ENCODE peak calls at places on chromosomes 7 and 10, in four cellular contexts. Y is ureter; H is NCI-H526; Q is activated gamma-delta T cell treated with anti-CD3 and anti-CD28 coated beads, Interleukin-2, amount 50 U/mL, for 16 hours. U is an unnamed sample.

GRCh38 chr7:2175514-2175913 is 57.2 kb downstream of the MAD1L1 start:
- DNase-seq in Q (no peak), Y (no peak), H (no peak), U (no peak)

GRCh38 chr10:58023341-58024073 is 244.2 kb downstream of the IPMK start:
- DNase-seq in Q (no peak), H (no peak), Y (no peak), U (no peak)

GRCh38 chr10:133614830-133615580 is 11.6 kb downstream of the FRG2B start:
- DNase-seq in Y (no peak), Q (no peak), H (no peak), U (peak)

GRCh38 chr7:1562611-1563051 is 6.6 kb upstream of the TMEM184A start:
- DNase-seq in Y (no peak), Q (no peak), H (no peak), U (no peak)

GRCh38 chr7:14016950-14017349 is 27.5 kb upstream of the ETV1 start:
- DNase-seq in H (no peak), Q (no peak), Y (no peak), U (no peak)

GRCh38 chr7:35329026-35329425 is 75.1 kb upstream of the TBX20 start:
- DNase-seq in Y (no peak), H (no peak), Q (no peak), U (no peak)

GRCh38 chr10:114869500-114869899 is 47.9 kb downstream of the FHIP2A start:
- DNase-seq in Y (no peak), H (no peak), Q (no peak), U (no peak)

GRCh38 chr7:148699024-148699771 is 495 bp downstream of the CUL1 start:
- DNase-seq in Q (peak), H (peak), Y (peak), U (peak)

GRCh38 chr10:107056160-107056559 is 108.3 kb downstream of the SORCS1 start:
- DNase-seq in Q (no peak), Y (no peak), H (no peak), U (no peak)

GRCh38 chr10:16258476-16259040 is 178.3 kb upstream of the PTER start:
- DNase-seq in H (no peak), Q (no peak), Y (no peak), U (no peak)

GRCh38 chr10:53978292-53978691 is 822.7 kb downstream of the PCDH15 start:
- DNase-seq in Q (no peak), Y (no peak), H (no peak), U (no peak)

GRCh38 chr7:126662826-126663225 is 589.9 kb downstream of the GRM8 start:
- DNase-seq in H (no peak), Y (no peak), Q (no peak), U (no peak)

GRCh38 chr7:67692425-67692824 is 695.8 kb downstream of the TYW1 start:
- DNase-seq in Y (no peak), Q (no peak), H (no peak), U (no peak)

U was measured in transverse colon.